ENCODE peak calls at places on chromosome X, in eight cellular contexts. One of them, this sample, is unnamed.

GRCh38 chrX:69615779-69616519 is at the start of gene EDA:
- DNase-seq in colonic mucosa: peak; percentile 77
- DNase-seq in fibroblast of pulmonary artery: peak; percentile 89
- DNase-seq in ovary: peak; percentile 86
- DNase-seq in stomach: peak; percentile 85
- DNase-seq in Caco-2: peak; percentile 84
- DNase-seq in spleen: peak; percentile 85
- DNase-seq in GM06990: peak; percentile 54
- DNase-seq in this sample: no peak

GRCh38 chrX:68895339-68896250 is 66.8 kb downstream of the EFNB1 start:
- DNase-seq in colonic mucosa: peak; percentile 66
- DNase-seq in fibroblast of pulmonary artery: peak; percentile 55
- DNase-seq in ovary: peak; percentile 63
- DNase-seq in stomach: peak; percentile 59
- DNase-seq in Caco-2: no peak
- DNase-seq in spleen: peak; percentile 68
- DNase-seq in GM06990: no peak
- DNase-seq in this sample: no peak

GRCh38 chrX:39757971-39758370 is 339.8 kb downstream of the BCOR start:
- DNase-seq in colonic mucosa: no peak
- DNase-seq in fibroblast of pulmonary artery: peak; percentile 86
- DNase-seq in ovary: no peak
- DNase-seq in stomach: no peak
- DNase-seq in Caco-2: peak; percentile 40
- DNase-seq in spleen: no peak
- DNase-seq in GM06990: no peak
- DNase-seq in this sample: peak; percentile 62

GRCh38 chrX:155048997-155049619 is 21.8 kb downstream of the CMC4 start:
- DNase-seq in colonic mucosa: peak; percentile 71
- DNase-seq in fibroblast of pulmonary artery: peak; percentile 70
- DNase-seq in ovary: peak; percentile 37
- DNase-seq in stomach: peak; percentile 59
- DNase-seq in Caco-2: peak; percentile 45
- DNase-seq in spleen: peak; percentile 77
- DNase-seq in GM06990: no peak
- DNase-seq in this sample: no peak

GRCh38 chrX:28888421-28888820 is 301.2 kb downstream of the IL1RAPL1 start:
- DNase-seq in colonic mucosa: no peak
- DNase-seq in fibroblast of pulmonary artery: peak; percentile 51
- DNase-seq in ovary: no peak
- DNase-seq in stomach: no peak
- DNase-seq in Caco-2: no peak
- DNase-seq in spleen: no peak
- DNase-seq in GM06990: no peak
- DNase-seq in this sample: no peak

GRCh38 chrX:71253253-71254091 is 468 bp downstream of the ZMYM3 start:
- DNase-seq in colonic mucosa: peak; percentile 44
- DNase-seq in fibroblast of pulmonary artery: peak; percentile 41
- DNase-seq in ovary: peak; percentile 72
- DNase-seq in stomach: peak; percentile 39
- DNase-seq in Caco-2: peak; percentile 48
- DNase-seq in spleen: peak; percentile 81
- DNase-seq in GM06990: peak; percentile 51
- DNase-seq in this sample: no peak

GRCh38 chrX:153342762-153343558 is 9.0 kb downstream of the ZNF275 start:
- DNase-seq in colonic mucosa: no peak
- DNase-seq in fibroblast of pulmonary artery: no peak
- DNase-seq in ovary: no peak
- DNase-seq in stomach: no peak
- DNase-seq in Caco-2: no peak
- DNase-seq in spleen: no peak
- DNase-seq in GM06990: no peak
- DNase-seq in this sample: no peak

GRCh38 chrX:131970347-131970746 is 52.8 kb upstream of the STK26 start:
- DNase-seq in colonic mucosa: no peak
- DNase-seq in fibroblast of pulmonary artery: no peak
- DNase-seq in ovary: no peak
- DNase-seq in stomach: no peak
- DNase-seq in Caco-2: no peak
- DNase-seq in spleen: no peak
- DNase-seq in GM06990: no peak
- DNase-seq in this sample: no peak

GRCh38 chrX:120653000-120653399 is 23.1 kb upstream of the C1GALT1C1 start:
- DNase-seq in colonic mucosa: no peak
- DNase-seq in fibroblast of pulmonary artery: no peak
- DNase-seq in ovary: no peak
- DNase-seq in stomach: no peak
- DNase-seq in Caco-2: no peak
- DNase-seq in spleen: no peak
- DNase-seq in GM06990: no peak
- DNase-seq in this sample: no peak

GRCh38 chrX:16589211-16589610 is 60.7 kb upstream of the S100G start:
- DNase-seq in colonic mucosa: no peak
- DNase-seq in fibroblast of pulmonary artery: peak; percentile 63
- DNase-seq in ovary: no peak
- DNase-seq in stomach: no peak
- DNase-seq in Caco-2: no peak
- DNase-seq in spleen: no peak
- DNase-seq in GM06990: no peak
- DNase-seq in this sample: peak; percentile 7

GRCh38 chrX:41824551-41824950 is 98.8 kb downstream of the CASK start:
- DNase-seq in colonic mucosa: peak; percentile 28
- DNase-seq in fibroblast of pulmonary artery: peak; percentile 36
- DNase-seq in ovary: no peak
- DNase-seq in stomach: no peak
- DNase-seq in Caco-2: peak; percentile 35
- DNase-seq in spleen: no peak
- DNase-seq in GM06990: no peak
- DNase-seq in this sample: no peak

GRCh38 chrX:17930850-17931249 is 69.8 kb upstream of the RAI2 start:
- DNase-seq in colonic mucosa: no peak
- DNase-seq in fibroblast of pulmonary artery: no peak
- DNase-seq in ovary: no peak
- DNase-seq in stomach: no peak
- DNase-seq in Caco-2: no peak
- DNase-seq in spleen: no peak
- DNase-seq in GM06990: no peak
- DNase-seq in this sample: no peak

GRCh38 chrX:16484338-16484737 is 165.6 kb upstream of the S100G start:
- DNase-seq in colonic mucosa: no peak
- DNase-seq in fibroblast of pulmonary artery: peak; percentile 82
- DNase-seq in ovary: no peak
- DNase-seq in stomach: no peak
- DNase-seq in Caco-2: no peak
- DNase-seq in spleen: no peak
- DNase-seq in GM06990: no peak
- DNase-seq in this sample: peak; percentile 82

GRCh38 chrX:15416133-15416993 is 32.1 kb upstream of the VEGFD start:
- DNase-seq in colonic mucosa: no peak
- DNase-seq in fibroblast of pulmonary artery: no peak
- DNase-seq in ovary: no peak
- DNase-seq in stomach: no peak
- DNase-seq in Caco-2: no peak
- DNase-seq in spleen: no peak
- DNase-seq in GM06990: no peak
- DNase-seq in this sample: no peak

GRCh38 chrX:41559662-41560061 is 112.5 kb downstream of the NYX start:
- DNase-seq in colonic mucosa: no peak
- DNase-seq in fibroblast of pulmonary artery: peak; percentile 90
- DNase-seq in ovary: peak; percentile 40
- DNase-seq in stomach: no peak
- DNase-seq in Caco-2: no peak
- DNase-seq in spleen: no peak
- DNase-seq in GM06990: no peak
- DNase-seq in this sample: peak; percentile 44

GRCh38 chrX:44898411-44899221 is 25.6 kb downstream of the KDM6A start:
- DNase-seq in colonic mucosa: no peak
- DNase-seq in fibroblast of pulmonary artery: no peak
- DNase-seq in ovary: no peak
- DNase-seq in stomach: peak; percentile 57
- DNase-seq in Caco-2: no peak
- DNase-seq in spleen: peak; percentile 68
- DNase-seq in GM06990: peak; percentile 26
- DNase-seq in this sample: no peak

GRCh38 chrX:8749697-8750096 is 17.8 kb upstream of the ANOS1 start:
- DNase-seq in colonic mucosa: no peak
- DNase-seq in fibroblast of pulmonary artery: no peak
- DNase-seq in ovary: no peak
- DNase-seq in stomach: no peak
- DNase-seq in Caco-2: no peak
- DNase-seq in spleen: no peak
- DNase-seq in GM06990: no peak
- DNase-seq in this sample: no peak

GRCh38 chrX:72308566-72309296 is 3.0 kb upstream of the CITED1 start:
- DNase-seq in colonic mucosa: peak; percentile 82
- DNase-seq in fibroblast of pulmonary artery: peak; percentile 68
- DNase-seq in ovary: peak; percentile 62
- DNase-seq in stomach: peak; percentile 64
- DNase-seq in Caco-2: peak; percentile 65
- DNase-seq in spleen: peak; percentile 80
- DNase-seq in GM06990: peak; percentile 42
- DNase-seq in this sample: no peak

GRCh38 chrX:72308209-72308565 is 2.5 kb upstream of the CITED1 start:
- DNase-seq in colonic mucosa: no peak
- DNase-seq in fibroblast of pulmonary artery: no peak
- DNase-seq in ovary: no peak
- DNase-seq in stomach: no peak
- DNase-seq in Caco-2: no peak
- DNase-seq in spleen: no peak
- DNase-seq in GM06990: no peak
- DNase-seq in this sample: no peak

GRCh38 chrX:72307646-72308051 is 1.9 kb upstream of the CITED1 start:
- DNase-seq in colonic mucosa: no peak
- DNase-seq in fibroblast of pulmonary artery: no peak
- DNase-seq in ovary: no peak
- DNase-seq in stomach: no peak
- DNase-seq in Caco-2: no peak
- DNase-seq in spleen: no peak
- DNase-seq in GM06990: no peak
- DNase-seq in this sample: no peak

GRCh38 chrX:72306851-72307645 is 1.3 kb upstream of the CITED1 start:
- DNase-seq in colonic mucosa: peak; percentile 68
- DNase-seq in fibroblast of pulmonary artery: peak; percentile 66
- DNase-seq in ovary: peak; percentile 38
- DNase-seq in stomach: peak; percentile 63
- DNase-seq in Caco-2: peak; percentile 45
- DNase-seq in spleen: peak; percentile 88
- DNase-seq in GM06990: peak; percentile 48
- DNase-seq in this sample: no peak

GRCh38 chrX:72309297-72310071 is 3.8 kb upstream of the CITED1 start:
- DNase-seq in colonic mucosa: no peak
- DNase-seq in fibroblast of pulmonary artery: no peak
- DNase-seq in ovary: no peak
- DNase-seq in stomach: no peak
- DNase-seq in Caco-2: no peak
- DNase-seq in spleen: no peak
- DNase-seq in GM06990: no peak
- DNase-seq in this sample: no peak
- H3K4me3 ChIP-seq in colonic mucosa: peak overlapping the region; percentile 10
- H3K4me3 ChIP-seq in fibroblast of pulmonary artery: peak overlapping the region; percentile 41
- H3K4me3 ChIP-seq in ovary: peak overlapping the region; percentile 25
- H3K4me3 ChIP-seq in stomach: peak overlapping the region; percentile 59
- H3K4me3 ChIP-seq in Caco-2: peak overlapping the region; percentile 29
- H3K4me3 ChIP-seq in spleen: no peak overlapping the region
- H3K4me3 ChIP-seq in GM06990: no peak overlapping the region
- H3K4me3 ChIP-seq in this sample: peak overlapping the region; percentile 10

GRCh38 chrX:46386511-46386910 is 158.7 kb downstream of the ZNF674 start:
- DNase-seq in colonic mucosa: no peak
- DNase-seq in fibroblast of pulmonary artery: peak; percentile 11
- DNase-seq in ovary: no peak
- DNase-seq in stomach: no peak
- DNase-seq in Caco-2: no peak
- DNase-seq in spleen: no peak
- DNase-seq in GM06990: no peak
- DNase-seq in this sample: no peak
- TF ChIP-seq CTCF in colonic mucosa: no peak
- TF ChIP-seq CTCF in fibroblast of pulmonary artery: peak; percentile 39
- TF ChIP-seq CTCF in ovary: no peak
- TF ChIP-seq CTCF in stomach: no peak
- TF ChIP-seq CTCF in Caco-2: no peak
- TF ChIP-seq CTCF in spleen: no peak
- TF ChIP-seq CTCF in GM06990: peak; percentile 43
- TF ChIP-seq CTCF in this sample: peak; percentile 41

GRCh38 chrX:64395568-64395929 is 297 bp upstream of the MTMR8 start:
- DNase-seq in colonic mucosa: no peak
- DNase-seq in fibroblast of pulmonary artery: no peak
- DNase-seq in ovary: no peak
- DNase-seq in stomach: no peak
- DNase-seq in Caco-2: no peak
- DNase-seq in spleen: no peak
- DNase-seq in GM06990: no peak
- DNase-seq in this sample: no peak
- H3K4me3 ChIP-seq in colonic mucosa: peak overlapping the region; percentile 58
- H3K4me3 ChIP-seq in fibroblast of pulmonary artery: no peak overlapping the region
- H3K4me3 ChIP-seq in ovary: peak overlapping the region; percentile 61
- H3K4me3 ChIP-seq in stomach: peak overlapping the region; percentile 61
- H3K4me3 ChIP-seq in Caco-2: peak overlapping the region; percentile 62
- H3K4me3 ChIP-seq in spleen: peak overlapping the region; percentile 48
- H3K4me3 ChIP-seq in GM06990: peak overlapping the region; percentile 70
- H3K4me3 ChIP-seq in this sample: no peak overlapping the region

GRCh38 chrX:54695231-54695630 is 102.8 kb downstream of the ITIH6 start:
- DNase-seq in colonic mucosa: no peak
- DNase-seq in fibroblast of pulmonary artery: peak; percentile 17
- DNase-seq in ovary: no peak
- DNase-seq in stomach: no peak
- DNase-seq in Caco-2: no peak
- DNase-seq in spleen: no peak
- DNase-seq in GM06990: no peak
- DNase-seq in this sample: no peak
- TF ChIP-seq CTCF in colonic mucosa: no peak
- TF ChIP-seq CTCF in fibroblast of pulmonary artery: peak; percentile 3
- TF ChIP-seq CTCF in ovary: no peak
- TF ChIP-seq CTCF in stomach: no peak
- TF ChIP-seq CTCF in Caco-2: no peak
- TF ChIP-seq CTCF in spleen: no peak
- TF ChIP-seq CTCF in GM06990: no peak
- TF ChIP-seq CTCF in this sample: peak; percentile 3

This sample was measured in AG09309.